ENCODE peak calls at places on chromosomes 4 and X, in four cellular contexts. Q is suprapubic skin, G is lung, Y is BJ. N is an unnamed sample.

GRCh38 chr4:69640289-69640688 is 847 bp upstream of the UGT2A2 start:
- DNase-seq in Q (no peak), G (no peak), Y (no peak), N (no peak)

GRCh38 chr4:6161921-6162464 is 38.4 kb downstream of the JAKMIP1 start:
- DNase-seq in Q (no peak), G (no peak), Y (no peak), N (no peak)

GRCh38 chr4:148415500-148415899 is 26.7 kb downstream of the NR3C2 start:
- DNase-seq in Q (no peak), G (no peak), Y (no peak), N (peak; percentile 17)

GRCh38 chr4:24559889-24560288 is 24.5 kb downstream of the DHX15 start:
- DNase-seq in Q (no peak), G (no peak), Y (no peak), N (peak; percentile 59)

GRCh38 chr4:82372502-82372873 is 1.3 kb downstream of the HNRNPD start:
- DNase-seq in Q (no peak), G (peak; percentile 34), Y (no peak), N (no peak)

GRCh38 chr4:106494066-106494465 is 125.5 kb upstream of the GIMD1 start:
- DNase-seq in Q (no peak), G (no peak), Y (no peak), N (peak; percentile 33)

GRCh38 chr4:124535004-124535403 is 177.5 kb downstream of the ANKRD50 start:
- DNase-seq in Q (no peak), G (no peak), Y (no peak), N (no peak)

GRCh38 chr4:85569730-85570299 is 94.9 kb downstream of the ARHGAP24 start:
- DNase-seq in Q (no peak), G (no peak), Y (no peak), N (no peak)

GRCh38 chrX:72295745-72296144 is 10.0 kb downstream of the CITED1 start:
- DNase-seq in Q (no peak), G (no peak), Y (no peak), N (no peak)

GRCh38 chrX:21958888-21959287 is 18.4 kb downstream of the SMS start:
- DNase-seq in Q (no peak), G (no peak), Y (no peak), N (no peak)

GRCh38 chrX:100994352-100995281 is 25.1 kb downstream of the ARL13A start:
- DNase-seq in Q (no peak), G (no peak), Y (no peak), N (peak; percentile 31)

GRCh38 chr4:7186081-7186480 is 6.3 kb upstream of the SORCS2 start:
- DNase-seq in Q (peak; percentile 44), G (no peak), Y (no peak), N (no peak)
- TF ChIP-seq CTCF in Q (no peak), G (no peak), Y (peak; percentile 38), N (peak; percentile 44)

GRCh38 chrX:40101430-40101802 is 3.7 kb upstream of the BCOR start:
- DNase-seq in Q (no peak), G (no peak), Y (no peak), N (no peak)

GRCh38 chrX:40104649-40105015 is 6.9 kb upstream of the BCOR start:
- DNase-seq in Q (no peak), G (no peak), Y (no peak), N (peak; percentile 73)

GRCh38 chrX:40103565-40104323 is 6.0 kb upstream of the BCOR start:
- DNase-seq in Q (no peak), G (no peak), Y (no peak), N (no peak)

GRCh38 chrX:40100537-40101429 is 3.0 kb upstream of the BCOR start:
- DNase-seq in Q (no peak), G (no peak), Y (no peak), N (no peak)

DNA sequence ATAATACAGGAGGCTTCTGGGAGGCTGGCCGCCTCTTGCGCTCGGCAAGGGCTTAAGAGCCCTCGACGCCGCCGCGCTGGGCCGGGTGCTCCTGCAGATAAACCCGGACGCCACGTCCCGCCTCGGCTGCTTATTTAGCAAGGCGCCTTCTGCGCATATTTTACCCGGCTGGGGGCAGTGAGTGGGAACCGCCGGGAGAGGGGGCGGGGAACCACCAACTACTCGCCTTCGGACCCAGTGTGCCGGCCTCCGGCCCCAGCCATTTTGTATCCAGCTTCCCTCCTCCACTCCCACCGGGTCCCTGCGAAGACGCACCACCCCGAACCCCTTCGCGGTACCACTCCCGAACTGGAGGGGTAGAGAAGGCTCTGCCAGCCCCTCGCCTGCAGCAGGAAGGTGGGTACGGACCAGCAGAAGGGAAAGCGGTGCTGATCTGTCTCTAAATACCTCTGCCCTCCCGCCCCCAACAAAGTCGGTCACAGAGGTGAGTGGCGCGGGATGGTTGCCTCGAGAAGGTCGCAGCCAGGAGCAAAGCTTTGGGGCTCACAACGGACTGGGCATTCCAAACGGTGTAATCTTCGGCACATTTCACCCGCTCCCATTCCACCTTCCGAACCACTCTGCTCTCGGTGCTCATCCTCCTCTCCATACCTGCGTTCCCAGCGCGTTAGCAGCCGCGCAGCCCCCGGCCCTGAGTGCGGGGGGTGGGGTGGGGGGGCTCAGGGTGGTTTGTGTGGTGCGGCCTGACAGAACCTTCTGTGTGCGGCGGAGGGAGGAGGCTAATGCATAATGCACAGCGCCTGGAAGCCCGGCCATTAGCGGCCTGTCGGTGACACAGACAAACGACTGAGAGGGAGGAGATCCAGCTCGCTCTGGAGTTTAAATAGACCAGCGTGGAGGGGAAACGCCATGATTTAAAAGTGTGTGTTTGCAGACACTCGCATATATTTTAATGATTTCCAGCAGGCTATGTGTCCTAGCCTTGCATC is 4.9 kb upstream of the BCOR start:
- DNase-seq in Q (no peak), G (no peak), Y (no peak), N (no peak)
- H3K4me3 ChIP-seq in Q (no peak overlapping the region), G (no peak overlapping the region), Y (no peak overlapping the region), N (no peak overlapping the region)

GRCh38 chr4:35465096-35465495 is 779.2 kb downstream of the ARAP2 start:
- DNase-seq in Q (no peak), G (no peak), Y (no peak), N (no peak)

GRCh38 chr4:35461931-35462659 is 782.2 kb downstream of the ARAP2 start:
- DNase-seq in Q (peak; percentile 69), G (no peak), Y (no peak), N (no peak)

GRCh38 chr4:35459045-35459444 is 785.3 kb downstream of the ARAP2 start:
- DNase-seq in Q (no peak), G (no peak), Y (no peak), N (no peak)

GRCh38 chr4:35463251-35463952 is 780.9 kb downstream of the ARAP2 start:
- DNase-seq in Q (peak; percentile 60), G (no peak), Y (no peak), N (no peak)
- TF ChIP-seq CTCF in Q (no peak), G (no peak), Y (no peak), N (no peak)

DNA sequence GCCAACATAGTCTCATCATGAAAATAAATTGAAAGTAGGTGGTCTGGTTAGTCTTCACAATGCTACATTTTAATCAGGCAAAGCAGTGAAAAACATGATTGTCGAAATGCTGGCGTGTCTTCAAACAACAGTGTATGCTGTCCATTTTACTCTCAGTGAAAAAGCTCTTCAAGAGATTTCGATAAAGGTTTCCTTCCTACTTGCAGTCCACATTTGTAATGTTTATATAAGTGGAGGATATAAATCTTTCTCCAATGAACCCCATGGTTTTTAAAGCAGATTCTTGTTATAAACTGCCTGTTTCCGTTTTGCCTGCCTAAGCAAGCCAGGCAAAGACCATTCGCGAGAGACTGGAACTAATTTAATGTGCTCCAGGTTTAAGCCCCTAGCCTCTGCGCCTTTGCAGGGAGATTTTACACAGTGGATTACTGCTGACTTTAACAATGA is 169.6 kb downstream of the SCFD2 start:
- DNase-seq in Q (no peak), G (no peak), Y (no peak), N (peak; percentile 25)
- H3K4me3 ChIP-seq in Q (no peak overlapping the region), G (no peak overlapping the region), Y (no peak overlapping the region), N (no peak overlapping the region)

N was measured in fibroblast of the aortic adventitia.